ENCODE peak calls at places on chromosomes 16 and 17, in four cellular contexts. O, X, N and V are unnamed samples.
A peak's percentile ranks its signal among the peaks of the same experiment; 100 is the strongest.

GRCh38 chr17:66943484-66943883 is 21.0 kb upstream of the CACNG4 start:
- DNase-seq in O (no peak), X (no peak), N (no peak), V (no peak)

GRCh38 chr17:83183150-83183820 is 103.9 kb downstream of the METRNL start:
- DNase-seq in O (no peak), X (no peak), N (no peak), V (no peak)

GRCh38 chr17:10119203-10120112 is 78.9 kb downstream of the GAS7 start:
- DNase-seq in O (no peak), X (peak; percentile 37), N (no peak), V (no peak)

GRCh38 chr17:28547096-28547622 is 5.3 kb downstream of the UNC119 start:
- DNase-seq in O (no peak), X (no peak), N (no peak), V (no peak)

GRCh38 chr16:49698416-49698815 is 157.5 kb downstream of the ZNF423 start:
- DNase-seq in O (peak; percentile 43), X (no peak), N (no peak), V (no peak)

GRCh38 chr16:155031-155398 is 2.6 kb downstream of the HBZ start:
- DNase-seq in O (no peak), X (no peak), N (no peak), V (no peak)

GRCh38 chr16:50858376-50858775 is 116.5 kb downstream of the CYLD start:
- DNase-seq in O (no peak), X (no peak), N (no peak), V (no peak)

GRCh38 chr16:50303605-50304466 is 37.5 kb downstream of the ADCY7 start:
- DNase-seq in O (no peak), X (no peak), N (peak; percentile 80), V (no peak)

GRCh38 chr16:88884569-88885271 is 18.3 kb upstream of the PABPN1L start:
- DNase-seq in O (no peak), X (no peak), N (no peak), V (no peak)

GRCh38 chr17:75845058-75845711 is 981 bp upstream of the UNC13D start:
- DNase-seq in O (peak; percentile 79), X (peak; percentile 81), N (peak; percentile 86), V (peak; percentile 91)

GRCh38 chr16:7304932-7305331 is 27.7 kb upstream of the RBFOX1 start:
- DNase-seq in O (no peak), X (no peak), N (no peak), V (no peak)

GRCh38 chr17:16378631-16379282 is 2.1 kb upstream of the UBB start:
- DNase-seq in O (peak; percentile 33), X (no peak), N (no peak), V (peak; percentile 78)

GRCh38 chr17:46742539-46743270 is 75.8 kb downstream of the WNT3 start:
- DNase-seq in O (peak; percentile 58), X (no peak), N (no peak), V (peak; percentile 76)

GRCh38 chr16:9055661-9056060 is 35.8 kb upstream of the HAPSTR1 start:
- DNase-seq in O (no peak), X (no peak), N (peak; percentile 39), V (no peak)

GRCh38 chr16:89093602-89094251 is at the start of gene ACSF3:
- DNase-seq in O (peak; percentile 92), X (no peak), N (no peak), V (peak; percentile 60)

GRCh38 chr16:676565-677297 is 1.3 kb downstream of the RHBDL1 start:
- DNase-seq in O (no peak), X (no peak), N (no peak), V (no peak)

GRCh38 chr16:62205459-62205858 is 169.2 kb upstream of the CDH8 start:
- DNase-seq in O (no peak), X (no peak), N (no peak), V (no peak)

GRCh38 chr17:66637491-66637890 is 197.4 kb upstream of the CACNG5 start:
- DNase-seq in O (no peak), X (no peak), N (no peak), V (no peak)

GRCh38 chr17:42050360-42051012 is at the start of gene C17orf113:
- DNase-seq in O (peak; percentile 91), X (no peak), N (peak; percentile 51), V (peak; percentile 61)

GRCh38 chr16:71626858-71627213 is 852 bp downstream of the MARVELD3 start:
- DNase-seq in O (peak; percentile 53), X (no peak), N (no peak), V (peak; percentile 45)

GRCh38 chr16:34801875-34802274 is 1342.5 kb downstream of the TP53TG3F start:
- DNase-seq in O (no peak), X (no peak), N (no peak), V (no peak)

GRCh38 chr17:66782866-66783265 is 52.1 kb upstream of the CACNG5 start:
- DNase-seq in O (no peak), X (no peak), N (no peak), V (no peak)

GRCh38 chr17:43456661-43457361 is 27.0 kb upstream of the DHX8 start:
- DNase-seq in O (no peak), X (no peak), N (peak; percentile 100), V (no peak)

GRCh38 chr16:68298907-68299515 is 11.7 kb downstream of the SLC7A6OS start:
- DNase-seq in O (no peak), X (no peak), N (peak; percentile 77), V (no peak)

GRCh38 chr16:79334127-79334526 is 266.4 kb downstream of the MAF start:
- DNase-seq in O (peak; percentile 74), X (no peak), N (peak; percentile 16), V (peak; percentile 4)

GRCh38 chr16:11994187-11995119 is 17.9 kb downstream of the SNX29 start:
- DNase-seq in O (no peak), X (no peak), N (peak; percentile 35), V (no peak)

GRCh38 chr17:29615048-29615385 is 7.7 kb downstream of the CORO6 start:
- DNase-seq in O (peak; percentile 47), X (no peak), N (no peak), V (no peak)

GRCh38 chr17:79075433-79075805 is 795 bp downstream of the ENGASE start:
- DNase-seq in O (peak; percentile 11), X (no peak), N (no peak), V (no peak)

GRCh38 chr17:29383687-29384086 is 6.5 kb upstream of the TAOK1 start:
- DNase-seq in O (no peak), X (no peak), N (no peak), V (no peak)

GRCh38 chr17:5500804-5501391 is 14.5 kb downstream of the MIS12 start:
- DNase-seq in O (no peak), X (no peak), N (peak; percentile 77), V (peak; percentile 61)

GRCh38 chr16:72073831-72074230 is 10.8 kb downstream of the HPR start:
- DNase-seq in O (no peak), X (no peak), N (no peak), V (no peak)

DNA sequence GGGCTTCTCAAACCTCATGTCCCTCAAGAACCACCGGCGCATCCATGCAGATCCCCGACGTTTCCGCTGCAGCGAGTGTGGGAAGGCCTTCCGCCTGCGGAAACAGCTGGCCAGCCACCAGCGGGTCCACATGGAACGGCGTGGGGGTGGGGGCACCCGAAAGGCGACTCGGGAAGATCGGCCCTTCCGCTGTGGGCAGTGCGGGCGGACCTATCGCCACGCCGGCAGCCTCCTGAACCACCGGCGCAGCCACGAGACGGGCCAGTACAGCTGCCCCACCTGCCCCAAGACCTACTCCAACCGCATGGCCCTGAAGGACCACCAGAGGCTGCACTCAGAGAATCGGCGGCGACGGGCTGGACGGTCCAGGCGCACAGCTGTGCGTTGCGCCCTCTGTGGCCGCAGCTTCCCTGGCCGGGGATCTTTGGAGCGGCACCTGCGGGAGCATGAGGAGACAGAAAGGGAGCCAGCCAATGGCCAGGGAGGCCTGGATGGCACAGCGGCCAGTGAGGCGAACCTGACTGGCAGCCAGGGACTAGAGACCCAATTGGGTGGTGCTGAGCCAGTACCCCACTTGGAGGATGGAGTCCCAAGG is 5.9 kb downstream of the ZNF646 start:
- DNase-seq in O (no peak), X (no peak), N (no peak), V (no peak)
- TF ChIP-seq CHD2 in O (no peak), X (no peak), N (no peak), V (no peak)

DNA sequence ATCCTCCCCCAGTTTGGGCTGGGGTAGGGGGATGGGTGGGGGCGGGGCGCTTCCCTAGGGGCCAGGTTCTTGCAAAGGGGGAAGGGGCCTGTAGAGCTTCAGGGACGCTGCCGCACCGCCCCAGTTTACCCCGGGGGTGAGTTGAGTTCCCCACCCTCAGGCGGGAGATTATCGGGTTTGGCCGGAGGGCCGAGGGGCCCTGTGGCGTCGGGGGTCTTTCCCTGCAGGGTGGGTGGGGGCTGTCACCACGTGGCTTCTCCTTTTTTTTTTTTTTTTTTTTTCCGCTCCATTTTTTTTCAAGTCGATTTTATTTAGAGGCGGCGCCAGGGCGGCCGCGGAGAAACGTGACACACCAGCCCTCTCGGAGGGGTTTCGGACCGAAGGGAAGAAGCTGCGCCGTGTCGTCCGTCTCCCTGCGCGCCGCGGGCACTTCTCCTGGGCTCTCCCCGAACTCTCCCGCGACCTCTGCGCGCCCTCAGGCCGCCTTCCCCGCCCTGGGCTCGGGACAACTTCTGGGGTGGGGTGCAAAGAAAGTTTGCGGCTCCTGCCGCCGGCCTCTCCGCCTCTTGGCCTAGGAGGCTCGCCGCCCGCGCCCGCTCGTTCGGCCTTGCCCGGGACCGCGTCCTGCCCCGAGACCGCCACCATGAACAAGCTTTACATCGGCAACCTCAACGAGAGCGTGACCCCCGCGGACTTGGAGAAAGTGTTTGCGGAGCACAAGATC is at the start of gene IGF2BP1:
- DNase-seq in O (peak; percentile 79), X (no peak), N (peak; percentile 81), V (peak; percentile 88)
- TF ChIP-seq JUNB in O (no peak), X (no peak), N (no peak), V (no peak)

GRCh38 chr16:67109407-67110135 is at the start of gene PHAF1:
- DNase-seq in O (peak; percentile 99), X (peak; percentile 76), N (peak; percentile 86), V (peak; percentile 92)
- TF ChIP-seq REST in O (no peak), X (no peak), N (peak; percentile 28), V (no peak)

DNA sequence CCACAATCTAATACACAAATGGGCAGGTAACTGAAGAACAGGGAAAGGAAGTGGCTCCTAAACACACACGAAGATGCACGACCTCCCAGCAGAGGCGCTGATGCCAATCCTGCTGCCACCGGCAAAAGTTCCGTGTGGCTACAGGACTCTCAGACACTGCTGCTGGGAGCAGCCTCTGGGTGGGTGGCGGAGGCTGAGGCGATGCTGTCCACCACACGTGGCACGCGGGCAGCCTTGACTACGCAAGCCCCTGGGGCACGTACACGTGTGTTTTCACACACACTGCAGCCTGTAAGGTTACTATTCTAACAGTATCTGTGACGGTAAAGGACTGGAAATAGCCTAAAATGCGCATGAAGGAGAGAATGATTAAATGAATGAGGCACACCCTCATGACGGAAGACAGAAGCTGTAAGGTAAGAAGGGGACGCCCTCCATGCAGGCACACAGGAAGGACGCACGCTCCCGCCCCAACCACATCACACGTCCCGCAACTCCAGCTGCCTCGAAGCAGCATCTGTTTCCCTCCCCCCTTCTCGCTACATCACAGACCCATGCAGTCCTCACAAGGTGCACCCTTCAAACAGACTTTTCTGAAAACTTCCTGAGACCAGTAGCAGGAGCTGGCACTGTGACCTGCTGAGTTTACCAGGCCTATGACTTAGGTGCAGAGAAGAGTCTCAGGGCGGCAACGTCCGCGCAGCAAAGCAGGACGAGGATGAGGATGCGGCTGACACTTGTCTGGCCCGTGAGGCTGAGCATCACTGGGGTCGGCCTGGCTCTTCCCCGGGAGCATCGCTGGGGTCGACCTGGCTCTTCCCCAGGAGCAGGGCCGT is 28.7 kb upstream of the FASN start:
- DNase-seq in O (no peak), X (no peak), N (no peak), V (no peak)
- TF ChIP-seq CHD2 in O (no peak), X (no peak), N (no peak), V (no peak)

GRCh38 chr17:64001763-64002529 is 3.8 kb downstream of the PRR29 start:
- DNase-seq in O (peak; percentile 25), X (no peak), N (no peak), V (no peak)
- TF ChIP-seq JUNB in O (no peak), X (no peak), N (no peak), V (no peak)